ENCODE peak calls at places on chromosomes 7 and 10, in four cellular contexts. J is K562, R is IMR-90, V is GM12878. X is an unnamed sample.

GRCh38 chr7:42123716-42124115 is 113.3 kb downstream of the GLI3 start:
- DNase-seq in V (no peak), J (no peak), R (no peak), X (peak; percentile 42)

GRCh38 chr7:100585511-100586265 is at the start of gene LRCH4:
- DNase-seq in J (peak; percentile 98), V (no peak), R (no peak), X (no peak)

GRCh38 chr7:158388928-158389327 is 198.7 kb downstream of the PTPRN2 start:
- DNase-seq in R (no peak), V (no peak), J (no peak), X (no peak)

GRCh38 chr7:66344166-66344565 is 139.0 kb downstream of the TPST1 start:
- DNase-seq in R (peak; percentile 71), J (no peak), V (no peak), X (no peak)

GRCh38 chr10:121069061-121069850 is 218.1 kb downstream of the WDR11 start:
- DNase-seq in J (no peak), R (no peak), V (peak; percentile 7), X (no peak)

GRCh38 chr7:105839271-105839670 is 37.1 kb downstream of the ATXN7L1 start:
- DNase-seq in V (no peak), R (no peak), J (no peak), X (no peak)

GRCh38 chr7:157000047-157000726 is 10.3 kb downstream of the MNX1 start:
- DNase-seq in R (no peak), J (peak; percentile 76), V (no peak), X (no peak)

GRCh38 chr7:148963583-148964509 is 64.5 kb downstream of the PDIA4 start:
- DNase-seq in J (peak; percentile 15), V (no peak), R (no peak), X (peak; percentile 29)

GRCh38 chr7:5172196-5172800 is 17.7 kb upstream of the WIPI2 start:
- DNase-seq in J (no peak), R (no peak), V (no peak), X (no peak)

GRCh38 chr10:112958275-112958995 is 8.4 kb downstream of the TCF7L2 start:
- DNase-seq in J (no peak), R (peak; percentile 97), V (no peak), X (no peak)

GRCh38 chr10:103192089-103192450 is 1.0 kb downstream of the NT5C2 start:
- DNase-seq in J (peak; percentile 24), V (no peak), R (no peak), X (no peak)

GRCh38 chr10:70758757-70759514 is 26.2 kb downstream of the TBATA start:
- DNase-seq in V (peak; percentile 17), R (peak; percentile 66), J (peak; percentile 81), X (peak; percentile 52)

DNA sequence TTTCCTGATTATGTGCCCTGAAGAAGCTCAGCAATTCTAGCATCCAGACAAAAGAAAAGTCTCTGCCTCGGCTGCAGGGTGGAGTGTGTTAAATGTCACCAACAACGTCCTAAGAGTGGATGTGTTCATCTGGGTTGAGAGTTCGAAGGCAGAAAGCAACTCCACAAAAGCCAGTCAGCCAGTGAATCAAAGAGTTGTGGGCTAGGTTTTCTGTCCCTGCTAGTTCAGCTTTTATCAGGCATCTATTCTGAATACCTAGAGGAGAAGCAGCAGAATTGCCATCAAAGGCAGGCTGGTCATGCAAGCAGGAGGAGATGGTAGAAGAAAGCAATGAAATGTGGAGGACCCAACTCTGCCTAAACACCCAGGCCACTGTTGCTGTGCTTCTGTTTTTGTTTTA is 205.2 kb downstream of the KLF6 start:
- DNase-seq in V (no peak), R (no peak), J (no peak), X (no peak)
- H2AFZ ChIP-seq in V (no peak overlapping the region), R (peak overlapping the region; percentile 39), J (no peak overlapping the region), X (no peak overlapping the region)

DNA sequence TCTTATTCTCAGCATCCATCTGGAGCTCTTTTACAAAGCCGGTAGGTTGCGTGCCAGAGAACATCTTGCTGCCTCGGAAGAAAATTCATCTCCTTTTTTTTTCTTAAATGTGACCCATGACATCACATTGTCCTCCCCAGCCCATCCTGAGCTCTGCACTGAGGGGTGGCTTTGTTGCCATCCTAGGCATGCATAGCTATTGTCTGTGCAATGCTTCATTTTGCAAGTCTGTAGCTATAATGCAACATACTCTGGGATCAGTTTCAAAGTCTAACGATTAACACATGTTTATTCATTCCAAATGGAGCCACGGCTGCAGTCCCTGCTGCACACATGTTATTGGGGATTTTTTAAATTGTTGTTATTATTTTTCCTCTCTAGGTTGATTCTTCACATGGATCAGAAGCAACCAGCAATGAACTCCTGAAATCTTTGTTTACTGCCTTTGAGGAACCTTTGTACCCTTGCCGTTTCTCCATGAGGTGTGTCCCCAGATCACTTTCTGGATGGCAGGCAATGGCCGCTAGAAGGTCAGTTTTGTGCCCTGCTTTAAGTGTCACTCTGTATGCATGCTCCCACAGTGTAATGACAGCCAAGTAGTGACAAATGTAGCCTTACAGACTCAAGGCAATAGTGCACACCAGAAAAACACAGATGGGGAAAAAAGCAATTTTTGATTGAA is 47.6 kb upstream of the NRP1 start:
- DNase-seq in V (no peak), J (no peak), R (peak; percentile 86), X (no peak)
- TF ChIP-seq FOS in V (no peak), J (no peak), R (no peak), X (no peak)

GRCh38 chr10:52215745-52216361 is 98.2 kb upstream of the DKK1 start:
- DNase-seq in V (peak; percentile 32), J (peak; percentile 42), R (peak; percentile 81), X (peak; percentile 79)
- H2AFZ ChIP-seq in V (no peak overlapping the region), J (no peak overlapping the region), R (no peak overlapping the region), X (no peak overlapping the region)

DNA sequence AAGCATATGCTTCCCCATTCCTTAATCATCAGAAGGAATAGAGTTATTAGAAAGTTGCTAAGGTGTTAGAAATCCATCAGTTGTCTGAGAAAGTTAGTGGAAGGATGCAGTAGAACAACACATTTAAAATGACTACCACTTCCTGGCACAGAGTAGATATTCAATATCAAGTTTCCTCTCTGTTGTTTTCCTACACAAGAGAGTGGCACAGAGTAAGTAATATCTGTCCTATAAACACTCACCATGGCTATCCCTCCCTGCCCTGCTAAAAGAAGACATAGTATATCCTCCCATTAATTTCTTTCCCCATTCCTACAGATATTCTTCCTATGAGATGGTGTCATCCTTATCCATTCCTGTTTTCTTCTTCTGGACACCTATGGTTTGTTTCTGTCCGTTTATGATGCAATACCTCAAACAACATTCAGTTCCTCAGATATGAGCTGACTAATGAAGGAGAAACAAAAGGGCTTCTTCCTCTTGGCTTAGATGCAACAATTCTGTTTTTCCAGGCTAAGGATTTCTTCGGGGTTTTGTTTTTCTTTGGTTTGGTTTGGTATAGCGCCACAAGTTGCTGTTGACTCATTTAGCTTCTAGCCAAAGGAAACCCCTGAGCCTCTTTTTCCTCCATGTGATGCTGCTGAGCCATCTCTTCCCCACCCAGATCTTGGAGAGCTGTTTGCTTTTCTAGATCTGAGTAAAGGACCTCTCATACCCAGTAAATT is 32.9 kb upstream of the BPGM start:
- DNase-seq in J (no peak), R (peak; percentile 99), V (no peak), X (peak; percentile 99)
- TF ChIP-seq FOS in J (no peak), R (peak; percentile 81), V (no peak), X (peak; percentile 96)

X was measured in endothelial cell of umbilical vein.